ENCODE peak calls at places on chromosomes 16 and 17, in four cellular contexts. J is glutamatergic neuron, U is breast epithelium, F is mesothelial cell of epicardium. K is an unnamed sample.

GRCh38 chr16:4378202-4378666 is 6.6 kb downstream of the VASN start:
- DNase-seq in U (no peak), F (no peak), J (no peak), K (no peak)

GRCh38 chr17:4498461-4499397 is at the start of gene SPNS2:
- DNase-seq in J (peak), F (peak), U (no peak), K (peak)

GRCh38 chr17:65079489-65079900 is 23.0 kb upstream of the GNA13 start:
- DNase-seq in F (no peak), U (peak), J (no peak), K (no peak)

GRCh38 chr17:49676276-49676868 is 1.5 kb downstream of the SPOP start:
- DNase-seq in J (no peak), F (no peak), U (no peak), K (peak)

GRCh38 chr17:36930501-36930900 is 6.8 kb upstream of the LHX1 start:
- DNase-seq in J (no peak), F (no peak), U (no peak), K (no peak)

GRCh38 chr17:56700919-56701420 is 107.5 kb downstream of the NOG start:
- DNase-seq in J (no peak), U (no peak), F (no peak), K (no peak)

GRCh38 chr16:87765473-87765775 is 362 bp downstream of the KLHDC4 start:
- DNase-seq in U (no peak), J (no peak), F (no peak), K (peak)

GRCh38 chr17:80751460-80752368 is 207.1 kb downstream of the RPTOR start:
- DNase-seq in U (peak), J (no peak), F (no peak), K (no peak)

GRCh38 chr17:61425682-61426481 is 26.2 kb downstream of the TBX2 start:
- DNase-seq in F (no peak), J (no peak), U (no peak), K (no peak)

GRCh38 chr16:9134306-9134705 is 42.9 kb downstream of the HAPSTR1 start:
- DNase-seq in U (no peak), F (no peak), J (no peak), K (no peak)

GRCh38 chr17:67633751-67634191 is 84.0 kb upstream of the NOL11 start:
- DNase-seq in U (no peak), J (no peak), F (no peak), K (no peak)

GRCh38 chr16:88659160-88659559 is 3.7 kb downstream of the MVD start:
- DNase-seq in J (no peak), F (no peak), U (no peak), K (no peak)

GRCh38 chr17:63476494-63476856 is 386 bp upstream of the ACE start:
- DNase-seq in U (no peak), F (no peak), J (peak), K (peak)

GRCh38 chr17:2368383-2368782 is 31.1 kb downstream of the SGSM2 start:
- DNase-seq in U (no peak), J (no peak), F (no peak), K (no peak)

GRCh38 chr17:2364132-2365116 is 27.1 kb downstream of the SGSM2 start:
- DNase-seq in F (no peak), J (no peak), U (no peak), K (no peak)

GRCh38 chr17:2365132-2365531 is 27.8 kb downstream of the SGSM2 start:
- DNase-seq in J (no peak), U (no peak), F (no peak), K (no peak)

GRCh38 chr17:2369039-2369438 is 31.7 kb downstream of the SGSM2 start:
- DNase-seq in F (no peak), U (no peak), J (no peak), K (no peak)

DNA sequence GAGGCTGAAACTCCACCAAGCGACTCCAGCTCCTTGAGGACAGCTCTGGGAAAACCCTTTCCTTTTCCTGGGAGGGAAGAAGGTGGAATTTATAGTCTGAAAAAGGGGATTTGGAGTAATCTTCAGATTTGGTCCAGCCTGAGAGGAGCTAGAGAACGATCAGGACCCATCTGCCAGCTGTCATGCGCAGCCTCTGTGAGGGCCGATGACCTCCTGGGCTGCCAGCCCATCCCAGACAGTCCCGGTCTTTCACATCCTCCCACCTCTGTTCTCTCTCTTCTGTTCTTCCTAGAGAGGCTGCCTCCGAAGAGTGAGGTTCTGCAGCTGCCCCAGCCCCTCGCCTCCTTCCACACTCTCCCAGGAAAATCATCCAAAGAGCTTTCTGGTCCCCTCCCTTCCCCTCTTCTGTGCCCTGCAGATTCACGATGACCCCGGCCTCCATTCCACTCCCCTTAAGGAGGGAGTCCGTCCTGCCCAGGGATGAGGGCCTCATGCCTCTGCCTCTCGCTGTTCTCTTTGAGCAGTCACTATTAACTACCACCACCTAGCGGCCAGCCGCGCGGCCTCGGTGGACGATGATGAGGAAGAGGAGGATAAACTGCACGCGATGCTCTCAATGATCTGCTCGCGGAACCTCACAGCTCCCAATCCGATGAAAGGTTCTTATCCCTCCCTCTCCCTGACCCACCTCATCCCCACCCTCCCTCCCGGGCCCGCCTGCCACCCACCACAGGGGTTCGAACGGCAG is 29.6 kb downstream of the SGSM2 start:
- DNase-seq in F (no peak), J (peak), U (no peak), K (no peak)
- TF ChIP-seq CTCF in F (no peak), J (peak), U (no peak), K (no peak)

GRCh38 chr16:50991006-50991405 is 160.1 kb downstream of the SALL1 start:
- DNase-seq in F (no peak), U (no peak), J (no peak), K (no peak)
- TF ChIP-seq CTCF in F (no peak), U (no peak), J (no peak), K (no peak)

GRCh38 chr16:79662122-79662521 is 61.6 kb upstream of the MAF start:
- DNase-seq in U (no peak), F (no peak), J (no peak), K (no peak)

GRCh38 chr16:79662673-79663313 is 62.3 kb upstream of the MAF start:
- DNase-seq in J (no peak), F (no peak), U (no peak), K (no peak)

GRCh38 chr16:79668502-79668901 is 68.0 kb upstream of the MAF start:
- DNase-seq in J (no peak), U (no peak), F (no peak), K (no peak)

GRCh38 chr16:79664407-79664806 is 63.9 kb upstream of the MAF start:
- DNase-seq in J (no peak), F (no peak), U (no peak), K (no peak)

GRCh38 chr16:79665970-79666369 is 65.4 kb upstream of the MAF start:
- DNase-seq in F (no peak), U (no peak), J (no peak), K (no peak)
- TF ChIP-seq CTCF in F (no peak), U (no peak), J (no peak), K (no peak)

DNA sequence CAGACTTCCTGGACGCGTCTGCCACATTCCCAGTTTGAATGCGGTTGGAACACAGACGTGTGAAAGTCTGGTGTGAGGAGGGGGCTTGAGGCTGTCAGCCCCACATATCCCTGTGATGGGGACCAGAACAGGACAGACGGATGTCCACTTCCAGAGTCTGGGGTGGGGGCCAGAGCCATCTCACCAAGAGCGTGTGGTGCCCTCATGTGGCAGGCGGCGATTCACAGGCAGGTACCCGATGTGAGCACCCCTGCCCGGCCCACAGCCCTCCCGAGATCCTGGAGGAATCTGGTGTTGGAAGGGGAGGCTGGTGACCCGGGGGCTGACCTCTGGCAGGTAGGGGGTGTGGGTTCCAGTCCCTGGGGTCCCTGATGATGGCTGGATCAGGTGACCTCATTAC is 51.5 kb downstream of the ENGASE start:
- DNase-seq in U (no peak), J (no peak), F (no peak), K (no peak)
- TF ChIP-seq CTCF in U (no peak), J (no peak), F (no peak), K (no peak)

GRCh38 chr16:86496262-86496928 is 13.9 kb upstream of the FOXF1 start:
- DNase-seq in F (no peak), J (no peak), U (no peak), K (peak)

GRCh38 chr16:86497551-86498021 is 12.7 kb upstream of the FOXF1 start:
- DNase-seq in U (no peak), J (no peak), F (no peak), K (peak)

GRCh38 chr16:86496929-86497381 is 13.4 kb upstream of the FOXF1 start:
- DNase-seq in U (no peak), J (peak), F (no peak), K (peak)

GRCh38 chr16:86498661-86499493 is 11.4 kb upstream of the FOXF1 start:
- DNase-seq in U (no peak), F (no peak), J (peak), K (peak)

GRCh38 chr16:86498155-86498651 is 12.1 kb upstream of the FOXF1 start:
- DNase-seq in J (peak), F (no peak), U (no peak), K (peak)
- TF ChIP-seq CTCF in J (no peak), F (no peak), U (no peak), K (no peak)

K was measured in GM13977.